ENCODE peak calls at places on chromosomes 16 and 17, in eight cellular contexts. U is fibroblast of pulmonary artery, N is AG10803, M is astrocyte of the spinal cord, E is GM12864, P is IMR-90, D is epithelial cell of esophagus, L is upper lobe of right lung. V is an unnamed sample.
A peak's percentile ranks its signal among the peaks of the same experiment; 100 is the strongest.

GRCh38 chr17:81097943-81098308 is 63.0 kb downstream of the BAIAP2 start:
- DNase-seq in U (no peak), P (peak; percentile 30), L (peak; percentile 85), D (peak; percentile 54), E (no peak), M (peak; percentile 32), N (peak; percentile 42), V (peak; percentile 14)

GRCh38 chr16:24896439-24896838 is 50.7 kb downstream of the SLC5A11 start:
- DNase-seq in P (no peak), L (no peak), U (no peak), N (no peak), M (no peak), D (no peak), E (peak; percentile 5), V (no peak)

GRCh38 chr16:566475-567361 is at the start of gene NHLRC4:
- DNase-seq in P (peak; percentile 54), U (peak; percentile 79), L (no peak), D (peak; percentile 54), N (peak; percentile 29), M (peak; percentile 39), E (peak; percentile 48), V (peak; percentile 84)

GRCh38 chr17:8706431-8706830 is 38.2 kb downstream of the CCDC42 start:
- DNase-seq in L (no peak), E (no peak), U (no peak), M (no peak), N (no peak), P (no peak), D (peak; percentile 42), V (no peak)

GRCh38 chr17:41421617-41422016 is 2.8 kb downstream of the KRT37 start:
- DNase-seq in U (no peak), E (no peak), L (no peak), M (no peak), N (no peak), P (no peak), D (no peak), V (no peak)

GRCh38 chr17:12691173-12691572 is 25.5 kb downstream of the MYOCD start:
- DNase-seq in D (no peak), U (peak; percentile 8), M (no peak), P (peak; percentile 53), L (no peak), N (peak; percentile 72), E (no peak), V (peak; percentile 67)

GRCh38 chr17:8117980-8118768 is at the start of gene ALOXE3:
- DNase-seq in N (peak; percentile 52), M (peak; percentile 47), L (no peak), U (peak; percentile 46), E (no peak), P (peak; percentile 64), D (peak; percentile 97), V (peak; percentile 82)

GRCh38 chr16:9647981-9648701 is 534.1 kb downstream of the GRIN2A start:
- DNase-seq in N (peak; percentile 26), U (peak; percentile 16), P (no peak), L (no peak), M (no peak), E (no peak), D (peak; percentile 24), V (peak; percentile 45)

GRCh38 chr16:66899945-66900688 is 18.6 kb downstream of the CDH16 start:
- DNase-seq in E (no peak), L (peak; percentile 87), U (peak; percentile 78), P (peak; percentile 79), D (peak; percentile 81), N (peak; percentile 51), M (peak; percentile 59), V (peak; percentile 80)

GRCh38 chr16:72099377-72099818 is 5.8 kb downstream of the DHX38 start:
- DNase-seq in P (peak; percentile 49), M (peak; percentile 32), U (peak; percentile 72), D (peak; percentile 73), L (no peak), E (peak; percentile 19), N (peak; percentile 38), V (peak; percentile 72)

GRCh38 chr17:14921936-14922335 is 343.2 kb downstream of the PMP22 start:
- DNase-seq in D (no peak), L (no peak), M (no peak), N (no peak), P (no peak), E (no peak), U (no peak), V (no peak)

GRCh38 chr16:2968368-2968737 is 795 bp upstream of the PAQR4 start:
- DNase-seq in L (no peak), P (no peak), E (no peak), N (no peak), M (no peak), D (peak; percentile 47), U (no peak), V (no peak)

GRCh38 chr17:47850692-47851573 is at the start of gene SP6:
- DNase-seq in U (peak; percentile 47), D (peak; percentile 92), M (peak; percentile 24), E (no peak), P (peak; percentile 51), L (peak; percentile 92), N (peak; percentile 53), V (peak; percentile 48)

GRCh38 chr17:56983380-56983779 is 5.4 kb downstream of the SCPEP1 start:
- DNase-seq in P (no peak), D (no peak), L (no peak), E (no peak), N (no peak), M (no peak), U (no peak), V (no peak)

GRCh38 chr17:48241131-48241591 is 133.6 kb downstream of the SNX11 start:
- DNase-seq in N (peak; percentile 81), E (peak; percentile 55), P (peak; percentile 42), L (no peak), D (peak; percentile 30), M (peak; percentile 75), U (peak; percentile 73), V (peak; percentile 83)

GRCh38 chr16:24986512-24987303 is 28.5 kb downstream of the ARHGAP17 start:
- DNase-seq in D (peak; percentile 49), M (peak; percentile 86), L (no peak), U (peak; percentile 96), P (peak; percentile 88), E (no peak), N (peak; percentile 86), V (peak; percentile 91)

GRCh38 chr17:36142230-36142629 is 34.2 kb downstream of the TBC1D3B start:
- DNase-seq in M (no peak), L (no peak), E (no peak), P (no peak), U (no peak), N (no peak), D (no peak), V (no peak)

GRCh38 chr16:67516296-67517177 is 12.1 kb upstream of the RIPOR1 start:
- DNase-seq in P (peak; percentile 73), E (no peak), D (peak; percentile 72), N (peak; percentile 57), U (peak; percentile 56), L (no peak), M (peak; percentile 61), V (peak; percentile 54)

GRCh38 chr16:30896890-30897730 is 696 bp downstream of the CTF1 start:
- DNase-seq in E (no peak), P (peak; percentile 87), D (peak; percentile 94), U (peak; percentile 90), N (peak; percentile 90), M (peak; percentile 93), L (peak; percentile 95), V (peak; percentile 92)

GRCh38 chr16:68367034-68367433 is 56.2 kb downstream of the PRMT7 start:
- DNase-seq in L (no peak), E (no peak), M (peak; percentile 23), D (peak; percentile 55), P (peak; percentile 9), U (peak; percentile 41), N (peak; percentile 30), V (peak; percentile 41)

GRCh38 chr17:21251611-21252010 is 1.6 kb downstream of the NATD1 start:
- DNase-seq in P (no peak), E (no peak), U (no peak), M (no peak), L (no peak), N (no peak), D (no peak), V (no peak)

GRCh38 chr16:85676466-85676865 is 12.3 kb downstream of the GINS2 start:
- DNase-seq in P (no peak), M (no peak), D (no peak), E (no peak), L (no peak), U (no peak), N (no peak), V (no peak)

GRCh38 chr16:85674418-85674755 is 14.4 kb downstream of the GINS2 start:
- DNase-seq in U (no peak), L (no peak), M (no peak), P (no peak), E (no peak), D (no peak), N (no peak), V (no peak)

GRCh38 chr16:85673529-85674417 is 15.0 kb downstream of the GINS2 start:
- DNase-seq in L (peak; percentile 86), M (peak; percentile 22), U (peak; percentile 78), D (no peak), P (peak; percentile 75), N (peak; percentile 4), E (no peak), V (peak; percentile 64)

GRCh38 chr16:85674828-85675227 is 13.9 kb downstream of the GINS2 start:
- DNase-seq in P (no peak), M (no peak), U (no peak), D (no peak), E (no peak), L (no peak), N (no peak), V (no peak)

GRCh38 chr16:85675528-85675927 is 13.2 kb downstream of the GINS2 start:
- DNase-seq in L (no peak), E (no peak), U (peak; percentile 60), M (peak; percentile 44), N (peak; percentile 31), P (peak; percentile 56), D (peak; percentile 43), V (peak; percentile 66)
- TF ChIP-seq CTCF in L (peak; percentile 38), E (peak; percentile 36), U (peak; percentile 66), M (peak; percentile 65), N (peak; percentile 55), P (peak; percentile 57), D (peak; percentile 64), V (peak; percentile 63)

DNA sequence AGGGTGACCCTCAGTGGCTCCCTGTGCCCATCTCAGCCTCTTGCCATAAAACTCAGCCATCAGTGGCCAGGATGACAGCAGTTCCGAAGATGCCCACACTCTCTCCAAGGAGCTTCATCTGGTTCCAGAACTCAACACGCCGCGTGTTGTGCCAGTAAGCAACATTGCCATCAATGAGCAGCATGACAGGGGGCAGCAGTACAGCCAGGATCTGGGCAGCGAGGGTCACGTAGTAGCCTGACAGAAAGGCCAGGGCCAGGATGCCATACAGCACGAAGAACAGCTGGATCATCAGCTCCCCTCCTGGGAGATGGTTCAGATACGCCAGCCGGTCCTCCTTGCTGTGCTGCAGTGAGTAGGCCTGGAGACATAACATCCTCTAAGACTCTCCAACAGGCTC is 2.9 kb downstream of the TMEM101 start:
- DNase-seq in U (no peak), E (no peak), P (no peak), D (no peak), M (no peak), N (no peak), L (no peak), V (no peak)
- H3K4me3 ChIP-seq in U (no peak overlapping the region), E (no peak overlapping the region), P (no peak overlapping the region), D (no peak overlapping the region), M (no peak overlapping the region), N (no peak overlapping the region), L (no peak overlapping the region), V (no peak overlapping the region)

GRCh38 chr17:63842540-63843386 is at the start of gene SMARCD2:
- DNase-seq in N (peak; percentile 99), P (peak; percentile 99), D (peak; percentile 99), U (peak; percentile 99), E (peak; percentile 93), M (peak; percentile 100), L (peak; percentile 100), V (peak; percentile 100)
- TF ChIP-seq CTCF in N (no peak), P (no peak), D (no peak), U (no peak), E (no peak), M (no peak), L (no peak), V (no peak)

GRCh38 chr16:10939649-10940206 is 2.5 kb downstream of the DEXI start:
- DNase-seq in N (no peak), E (no peak), P (no peak), U (no peak), D (no peak), L (peak; percentile 41), M (no peak), V (no peak)
- H3K4me3 ChIP-seq in N (peak overlapping the region; percentile 77), E (peak overlapping the region; percentile 88), P (no peak overlapping the region), U (peak overlapping the region; percentile 74), D (peak overlapping the region; percentile 54), L (peak overlapping the region; percentile 70), M (peak overlapping the region; percentile 69), V (peak overlapping the region; percentile 74)